ENCODE peak calls at places on chromosomes 11 and 22, in six cellular contexts. R is MM.1S, G is astrocyte of the spinal cord, D is ovary, A is prostate gland, F is BJ. C is an unnamed sample.

GRCh38 chr11:102654761-102655160 is 29.6 kb upstream of the MMP20 start:
- DNase-seq in R (no peak), G (no peak), D (no peak), A (no peak), F (no peak), C (no peak)

GRCh38 chr11:130001491-130002351 is 914 bp downstream of the PRDM10 start:
- DNase-seq in R (peak), G (peak), D (peak), A (peak), F (no peak), C (no peak)

GRCh38 chr11:63608353-63609345 is 5.6 kb downstream of the PLAAT3 start:
- DNase-seq in R (no peak), G (peak), D (no peak), A (no peak), F (peak), C (no peak)

GRCh38 chr11:45110562-45110961 is 35.9 kb upstream of the PRDM11 start:
- DNase-seq in R (peak), G (peak), D (peak), A (peak), F (no peak), C (no peak)

GRCh38 chr11:69479591-69480271 is 1.7 kb upstream of the LINC01488 start:
- DNase-seq in R (no peak), G (no peak), D (no peak), A (peak), F (no peak), C (no peak)

GRCh38 chr22:35126993-35127392 is 61.0 kb downstream of the ISX start:
- DNase-seq in R (peak), G (no peak), D (no peak), A (no peak), F (no peak), C (no peak)

GRCh38 chr22:49853981-49854791 is 542 bp downstream of the ZBED4 start:
- DNase-seq in R (peak), G (peak), D (no peak), A (peak), F (no peak), C (no peak)

GRCh38 chr11:94379619-94380018 is 21.6 kb downstream of the GPR83 start:
- DNase-seq in R (no peak), G (no peak), D (no peak), A (no peak), F (no peak), C (no peak)

GRCh38 chr11:122754553-122755322 is 83.6 kb upstream of the CRTAM start:
- DNase-seq in R (peak), G (no peak), D (no peak), A (no peak), F (no peak), C (no peak)

DNA sequence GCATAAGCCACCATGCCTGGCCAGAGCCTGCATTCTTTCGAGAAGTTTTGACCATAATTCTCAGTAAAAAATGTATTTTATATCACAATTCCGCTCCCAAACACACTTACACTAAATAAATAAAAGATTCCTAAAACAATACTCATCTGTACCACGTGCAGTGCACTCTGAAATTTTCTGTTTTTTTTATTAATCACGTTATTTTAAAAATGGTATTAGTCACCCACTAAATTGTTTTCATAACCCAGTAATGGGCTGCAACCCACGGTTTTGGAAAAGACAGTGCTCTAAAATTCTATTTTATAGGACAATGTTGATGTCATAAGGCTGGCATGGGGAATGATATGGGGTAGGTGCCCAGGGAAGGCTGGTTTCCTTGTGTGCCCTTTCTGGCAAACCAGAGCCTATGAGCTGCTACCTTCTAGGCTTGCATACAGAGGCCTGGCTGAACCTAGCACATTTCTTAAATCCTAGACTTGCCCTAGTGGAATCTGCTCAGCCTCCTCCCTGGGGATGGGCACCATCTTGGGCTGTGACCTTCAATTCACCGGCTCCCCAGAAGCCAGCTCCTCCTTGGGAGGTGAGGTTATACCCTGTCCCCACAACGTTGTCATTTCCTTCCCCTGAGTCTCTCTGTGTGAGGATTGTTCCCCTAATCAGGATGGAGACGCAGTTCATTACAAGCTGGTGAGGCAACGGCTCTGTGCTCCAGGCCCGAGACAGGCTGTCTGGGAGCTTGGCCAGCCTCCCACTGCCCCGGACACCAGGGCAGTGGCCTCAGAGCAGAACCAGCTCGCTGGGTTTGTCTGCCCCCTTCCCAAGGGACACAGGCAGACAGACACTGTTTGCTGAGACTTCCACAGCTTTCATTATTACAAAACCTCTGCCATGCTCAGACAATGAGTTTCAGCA is 116.5 kb upstream of the NAV2 start:
- DNase-seq in R (no peak), G (peak), D (no peak), A (no peak), F (peak), C (peak)
- H3K4me3 ChIP-seq in R (no peak), G (no peak), D (no peak), A (no peak), F (no peak), C (no peak)

GRCh38 chr11:96242971-96243647 is 99.9 kb downstream of the MAML2 start:
- DNase-seq in R (no peak), G (peak), D (peak), A (peak), F (peak), C (peak)
- H3K4me3 ChIP-seq in R (no peak), G (peak), D (peak), A (peak), F (peak), C (peak)

DNA sequence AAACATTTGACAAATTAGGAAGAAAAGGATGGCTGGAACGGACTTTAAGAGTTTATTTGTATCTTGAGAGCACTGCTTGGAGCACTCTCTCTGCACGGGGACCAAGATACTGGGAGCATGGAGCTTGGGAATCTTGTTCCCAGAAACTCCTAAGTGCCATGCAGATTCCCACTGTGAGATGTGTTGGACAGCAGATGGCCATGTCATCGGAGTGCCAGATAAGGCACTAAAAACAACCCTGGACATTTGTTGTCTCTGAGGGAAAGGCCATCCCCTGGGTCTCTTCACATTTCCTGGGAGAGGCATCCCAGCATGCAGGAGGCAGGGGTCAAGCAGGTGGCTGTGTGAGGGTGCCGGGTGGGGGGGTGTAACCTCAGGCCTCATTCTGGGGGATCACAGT is 2.9 kb downstream of the KIRREL3 start:
- DNase-seq in R (no peak), G (no peak), D (no peak), A (no peak), F (no peak), C (no peak)
- H3K4me3 ChIP-seq in R (no peak), G (no peak), D (no peak), A (no peak), F (no peak), C (no peak)

GRCh38 chr11:16606784-16607674 is 131.4 kb upstream of the C11orf58 start:
- DNase-seq in R (no peak), G (peak), D (no peak), A (peak), F (no peak), C (no peak)

GRCh38 chr11:16604784-16605439 is 133.5 kb upstream of the C11orf58 start:
- DNase-seq in R (peak), G (peak), D (no peak), A (no peak), F (no peak), C (no peak)

GRCh38 chr11:16603890-16604783 is 134.3 kb upstream of the C11orf58 start:
- DNase-seq in R (peak), G (peak), D (no peak), A (peak), F (no peak), C (no peak)

GRCh38 chr11:16605971-16606783 is 132.3 kb upstream of the C11orf58 start:
- DNase-seq in R (peak), G (peak), D (peak), A (peak), F (peak), C (peak)

DNA sequence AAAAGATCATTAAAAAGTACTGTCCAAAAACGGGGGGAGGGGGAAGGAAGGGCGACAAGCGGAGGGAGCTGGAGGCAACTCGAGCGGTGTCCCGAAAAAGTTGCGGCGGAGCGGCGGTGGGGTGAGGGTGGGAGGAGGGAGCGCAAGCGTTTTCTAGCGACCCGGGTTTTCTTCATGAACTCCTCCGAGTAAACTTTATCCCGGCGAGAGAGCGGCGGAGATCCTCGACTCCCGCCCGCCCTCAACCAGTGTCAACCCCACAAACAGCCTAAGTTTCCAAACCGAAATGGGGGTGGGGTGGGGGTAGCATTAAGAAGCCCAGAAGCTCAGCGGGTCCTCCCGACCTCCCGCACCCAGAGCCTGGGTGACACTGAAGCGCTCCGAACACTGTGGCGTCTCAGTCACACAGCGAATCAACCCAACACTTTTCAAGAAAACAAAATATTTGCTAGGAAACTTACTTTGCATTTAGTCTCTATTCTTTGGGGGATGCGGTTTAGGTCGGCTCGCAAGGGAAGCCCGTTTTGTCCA is 132.9 kb upstream of the C11orf58 start:
- DNase-seq in R (peak), G (peak), D (no peak), A (no peak), F (no peak), C (no peak)
- H3K4me3 ChIP-seq in R (peak), G (peak), D (peak), A (peak), F (peak), C (peak)

DNA sequence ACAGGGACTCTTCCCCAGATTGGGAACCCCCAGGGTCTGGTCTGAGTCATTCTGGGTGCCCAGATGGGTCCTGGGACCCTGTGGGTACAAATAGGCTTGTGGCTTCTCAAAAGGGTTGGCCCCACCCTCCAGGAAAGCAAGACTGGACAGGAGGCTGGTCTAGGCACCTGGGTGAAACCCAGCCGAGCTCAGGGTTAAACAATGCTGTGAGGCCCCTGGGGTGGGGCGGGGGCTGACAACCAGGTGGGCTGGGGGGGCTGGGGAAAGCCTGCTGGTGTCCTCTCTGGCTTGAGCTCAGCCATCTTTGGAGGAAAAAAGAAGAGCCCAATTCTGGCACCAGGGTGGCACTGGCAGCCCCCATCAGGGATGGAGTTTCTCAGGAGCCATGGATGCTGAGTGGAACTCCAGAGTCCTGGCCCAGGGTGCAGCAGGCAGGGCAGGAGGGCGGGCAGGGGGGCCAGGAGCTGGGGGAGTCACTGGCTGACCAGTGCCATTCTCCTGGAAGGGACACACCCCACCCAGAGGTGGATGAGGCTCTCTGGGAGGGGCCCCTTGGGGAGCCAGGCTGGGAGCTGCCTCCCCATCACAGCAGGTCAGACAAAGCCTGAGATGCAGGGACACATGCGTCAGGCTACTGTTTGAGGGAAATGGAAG is 1.1 kb downstream of the SEPTIN5 start:
- DNase-seq in R (no peak), G (no peak), D (no peak), A (no peak), F (no peak), C (no peak)
- H3K4me3 ChIP-seq in R (no peak), G (peak), D (no peak), A (no peak), F (no peak), C (peak)

DNA sequence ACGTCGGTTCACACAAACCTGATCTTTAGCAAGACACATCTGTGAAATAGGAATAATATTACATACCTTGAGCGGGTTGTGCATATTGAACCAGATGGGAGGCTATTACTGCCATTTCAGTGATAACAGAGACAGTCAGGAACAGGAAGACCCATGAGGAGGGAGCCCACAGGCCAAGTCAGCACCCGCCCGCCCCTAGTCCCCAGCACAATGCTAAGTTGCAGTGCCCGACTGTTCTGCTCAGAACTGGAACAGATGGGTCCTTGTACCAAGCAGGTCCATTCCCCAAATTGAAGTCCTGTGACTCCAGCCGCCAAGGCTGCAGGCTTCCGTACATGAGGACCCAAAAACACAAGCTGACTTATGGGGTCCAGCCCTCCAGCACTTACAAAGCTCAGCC is 9.3 kb downstream of the CXCR5 start:
- DNase-seq in R (no peak), G (no peak), D (no peak), A (no peak), F (no peak), C (no peak)
- H3K4me3 ChIP-seq in R (peak), G (no peak), D (no peak), A (no peak), F (no peak), C (no peak)

DNA sequence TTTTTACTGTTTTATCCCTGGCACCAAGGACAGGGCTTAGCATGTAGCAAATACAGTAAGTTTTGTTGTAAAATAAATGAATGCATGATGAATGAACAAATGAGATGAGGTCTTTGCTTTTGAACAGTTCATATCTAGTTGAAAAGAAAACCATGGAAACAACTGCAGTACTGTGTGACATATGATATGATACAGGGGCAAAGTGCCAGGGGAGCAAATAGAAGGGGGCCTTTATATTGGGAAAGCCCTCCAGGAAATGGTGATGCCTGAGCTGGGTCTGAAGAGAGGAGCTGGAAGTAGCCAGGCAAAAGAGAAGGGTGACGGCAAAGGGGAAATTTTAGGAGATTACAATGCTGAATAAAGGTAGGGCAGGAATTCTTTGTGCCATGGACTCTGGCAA is 63.8 kb upstream of the UCP3 start:
- DNase-seq in R (no peak), G (no peak), D (no peak), A (no peak), F (no peak), C (no peak)
- H3K4me3 ChIP-seq in R (no peak), G (no peak), D (no peak), A (no peak), F (no peak), C (no peak)

DNA sequence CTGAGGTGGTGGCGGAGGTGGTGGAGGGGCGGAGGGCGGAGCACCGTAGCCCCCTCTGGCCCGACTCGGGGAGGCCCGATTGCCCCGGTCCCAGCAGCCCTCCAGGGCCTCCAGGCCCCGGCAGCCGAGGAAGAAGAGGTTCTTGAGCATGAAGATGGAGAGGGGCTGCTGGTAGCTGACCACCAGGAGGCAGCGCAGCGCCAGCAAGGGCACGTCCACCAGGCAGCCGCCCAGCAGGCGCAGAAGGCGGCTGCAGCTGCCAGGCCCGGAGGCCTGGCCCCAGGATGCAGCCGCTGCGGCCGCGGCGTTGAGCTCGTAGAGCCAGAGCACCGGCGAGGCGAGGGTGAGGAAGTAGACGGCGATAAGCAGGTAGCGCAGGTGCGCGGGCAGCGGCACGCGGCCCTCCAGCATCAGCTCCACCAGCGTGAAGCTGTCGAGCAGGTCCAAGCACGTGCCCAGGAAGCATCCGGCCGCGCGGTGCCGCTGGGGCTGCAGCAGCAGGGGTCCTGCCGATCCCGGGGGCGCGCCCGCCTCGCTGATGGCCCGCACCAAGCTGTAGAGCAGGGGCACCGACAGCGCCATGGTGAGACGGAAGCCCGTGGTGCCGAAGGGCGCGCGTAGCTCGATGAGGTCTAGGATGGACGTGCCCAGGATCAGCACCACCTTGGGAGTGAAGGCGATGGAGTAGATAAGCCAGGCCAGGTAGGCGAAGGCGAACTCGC is 1.5 kb downstream of the TMEM121B start:
- DNase-seq in R (no peak), G (no peak), D (no peak), A (no peak), F (no peak), C (no peak)
- H3K4me3 ChIP-seq in R (no peak), G (no peak), D (no peak), A (peak), F (no peak), C (no peak)

GRCh38 chr11:33320814-33321330 is 63.7 kb downstream of the HIPK3 start:
- DNase-seq in R (no peak), G (no peak), D (no peak), A (no peak), F (no peak), C (no peak)
- H3K4me3 ChIP-seq in R (no peak), G (no peak), D (no peak), A (no peak), F (no peak), C (no peak)

GRCh38 chr22:23243006-23243573 is 62.8 kb downstream of the BCR start:
- DNase-seq in R (no peak), G (peak), D (no peak), A (no peak), F (no peak), C (no peak)
- H3K4me3 ChIP-seq in R (no peak), G (no peak), D (no peak), A (no peak), F (no peak), C (no peak)